ENCODE peak calls at places on chromosomes 1 and 21, in seven cellular contexts. H is fibroblast of the aortic adventitia, R is adrenal gland, M is breast epithelium, J is AG10803, A is cardiac fibroblast, T is AG04449. P is an unnamed sample.

GRCh38 chr1:58035523-58035922 is 511.0 kb downstream of the OMA1 start:
- DNase-seq in M (no peak), R (no peak), T (no peak), H (peak), J (peak), A (peak), P (peak)

GRCh38 chr21:35404247-35404646 is 355.1 kb upstream of the RUNX1 start:
- DNase-seq in M (no peak), A (no peak), R (no peak), T (no peak), J (no peak), H (no peak), P (no peak)

GRCh38 chr1:223143760-223144248 is 756 bp upstream of the TLR5 start:
- DNase-seq in H (no peak), M (no peak), J (no peak), R (no peak), A (no peak), T (no peak), P (no peak)

GRCh38 chr1:67674260-67675011 is 10.6 kb upstream of the GADD45A start:
- DNase-seq in M (no peak), H (peak), A (peak), R (peak), T (no peak), J (peak), P (no peak)

GRCh38 chr1:241695454-241696171 is 43.5 kb downstream of the WDR64 start:
- DNase-seq in T (no peak), A (no peak), M (no peak), J (no peak), H (peak), R (no peak), P (no peak)

GRCh38 chr1:239287296-239287695 is 99.1 kb upstream of the CHRM3 start:
- DNase-seq in A (no peak), J (no peak), H (no peak), M (no peak), R (no peak), T (no peak), P (no peak)

GRCh38 chr1:229832695-229833094 is 206.6 kb downstream of the URB2 start:
- DNase-seq in J (no peak), H (no peak), M (no peak), R (no peak), T (no peak), A (no peak), P (no peak)

GRCh38 chr1:247386695-247387094 is 29.3 kb upstream of the NLRP3 start:
- DNase-seq in H (peak), M (no peak), J (peak), T (no peak), R (no peak), A (peak), P (peak)

GRCh38 chr1:171501305-171502021 is 16.1 kb downstream of the PRRC2C start:
- DNase-seq in R (no peak), T (no peak), A (no peak), H (no peak), J (no peak), M (no peak), P (no peak)

GRCh38 chr1:19596065-19596718 is 47.9 kb upstream of the NBL1 start:
- DNase-seq in H (no peak), M (no peak), T (no peak), A (no peak), R (no peak), J (peak), P (no peak)

GRCh38 chr1:39293375-39294070 is 89.0 kb downstream of the MACF1 start:
- DNase-seq in J (peak), R (no peak), H (no peak), T (no peak), M (no peak), A (peak), P (peak)

GRCh38 chr1:175648927-175649326 is 94.5 kb downstream of the TNR start:
- DNase-seq in M (no peak), R (no peak), A (no peak), T (no peak), J (no peak), H (no peak), P (no peak)

GRCh38 chr21:36744560-36745231 is 45.8 kb downstream of the SIM2 start:
- DNase-seq in M (no peak), J (no peak), R (no peak), A (no peak), T (no peak), H (no peak), P (no peak)

GRCh38 chr1:212108981-212109380 is 73.4 kb downstream of the DTL start:
- DNase-seq in J (no peak), H (no peak), A (no peak), R (no peak), T (no peak), M (no peak), P (no peak)

GRCh38 chr1:1788646-1789431 is 10.6 kb upstream of the NADK start:
- DNase-seq in M (no peak), R (no peak), A (peak), J (peak), T (no peak), H (peak), P (peak)

GRCh38 chr1:213989740-213990472 is 2.1 kb downstream of the PROX1 start:
- DNase-seq in H (no peak), J (no peak), A (no peak), M (no peak), R (no peak), T (no peak), P (peak)

GRCh38 chr1:31523769-31524168 is 52.5 kb upstream of the TINAGL1 start:
- DNase-seq in H (no peak), J (no peak), R (peak), A (no peak), M (no peak), T (no peak), P (peak)

GRCh38 chr1:170533331-170533730 is 1.4 kb downstream of the GORAB start:
- DNase-seq in T (no peak), R (no peak), M (no peak), J (peak), A (peak), H (peak), P (no peak)

GRCh38 chr1:200029035-200029623 is 1.6 kb downstream of the NR5A2 start:
- DNase-seq in M (no peak), H (no peak), T (no peak), R (no peak), J (no peak), A (peak), P (peak)

GRCh38 chr1:225987491-225988316 is 11.4 kb downstream of the SDE2 start:
- DNase-seq in M (no peak), H (peak), J (peak), R (no peak), A (peak), T (no peak), P (peak)

GRCh38 chr1:209527993-209528392 is 55.5 kb upstream of the CAMK1G start:
- DNase-seq in R (no peak), H (no peak), M (no peak), A (no peak), T (no peak), J (no peak), P (peak)

GRCh38 chr1:13960376-13960987 is 260.5 kb downstream of the PRDM2 start:
- DNase-seq in H (peak), A (peak), R (peak), T (no peak), M (peak), J (peak), P (peak)

GRCh38 chr21:34219334-34220020 is 144.3 kb upstream of the KCNE2 start:
- DNase-seq in T (peak), R (no peak), M (no peak), H (no peak), A (peak), J (peak), P (no peak)

GRCh38 chr1:98278055-98278454 is 357.2 kb upstream of the DPYD start:
- DNase-seq in M (no peak), J (no peak), H (no peak), T (no peak), R (no peak), A (no peak), P (peak)

GRCh38 chr1:19445417-19446342 is 39.7 kb downstream of the CAPZB start:
- DNase-seq in T (no peak), H (peak), A (no peak), J (peak), R (no peak), M (no peak), P (no peak)

DNA sequence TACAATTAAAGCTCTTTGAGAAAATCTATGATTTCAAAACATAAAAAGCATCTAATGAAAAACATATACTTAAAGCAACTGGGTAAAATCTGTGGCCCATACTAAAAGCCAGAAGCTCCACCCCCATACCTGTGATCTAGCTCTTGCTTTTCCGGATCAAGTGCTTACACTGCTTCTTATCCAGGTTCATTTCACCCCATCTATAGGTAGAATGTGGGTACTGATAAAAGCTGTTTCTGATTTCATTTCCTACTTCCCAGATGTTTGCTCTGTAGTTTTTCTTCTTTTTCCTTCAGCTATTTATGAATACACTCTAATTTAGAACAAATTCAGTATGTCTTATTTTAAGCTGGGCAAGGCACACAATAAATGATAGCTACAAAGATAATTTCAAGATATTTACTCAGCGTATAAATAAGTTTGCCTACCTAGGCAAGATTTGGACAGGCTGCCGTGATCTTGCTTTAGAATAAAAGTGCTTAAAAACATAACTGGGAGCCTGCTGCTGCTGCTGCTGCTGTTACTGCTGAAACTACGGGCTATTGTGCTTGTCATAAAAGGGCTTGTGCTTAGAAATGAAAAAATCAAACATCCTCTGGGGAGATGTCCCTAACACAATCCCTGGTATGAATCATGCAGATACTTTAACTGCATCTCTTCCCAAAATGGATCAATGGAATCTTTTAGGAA is 2.1 kb downstream of the SIPA1L2 start:
- DNase-seq in H (peak), M (no peak), A (peak), J (peak), R (no peak), T (no peak), P (peak)
- TF ChIP-seq CTCF in H (peak), M (peak), A (peak), J (peak), R (peak), T (no peak), P (peak)

DNA sequence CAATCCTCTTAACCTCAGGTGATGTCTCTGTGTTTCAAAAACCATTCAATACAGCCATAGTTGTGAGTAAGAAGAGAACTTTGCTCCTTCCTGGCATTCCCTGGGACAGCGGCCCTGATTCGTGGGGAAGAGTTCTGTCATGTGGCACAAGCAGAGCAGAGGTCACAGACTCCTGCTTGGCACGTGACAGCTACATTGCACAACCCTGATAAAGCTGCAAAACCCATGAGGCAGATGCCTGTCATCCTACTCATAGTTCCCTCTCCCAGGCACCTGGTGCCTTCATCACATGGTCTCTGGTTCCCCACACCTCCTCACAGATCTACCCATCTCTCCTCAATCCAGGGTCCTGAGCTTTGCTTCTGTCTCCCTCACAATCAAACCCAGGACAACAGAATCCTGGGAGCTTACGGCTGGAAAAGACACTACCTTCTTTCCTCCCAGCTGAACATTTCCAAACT is 70.8 kb downstream of the PLPP3 start:
- DNase-seq in J (peak), A (peak), T (no peak), M (no peak), R (peak), H (peak), P (peak)
- H3K4me3 ChIP-seq in J (no peak), A (no peak), T (no peak), M (no peak), R (no peak), H (no peak), P (no peak)

GRCh38 chr1:9025474-9025873 is 749 bp downstream of the SLC2A7 start:
- DNase-seq in R (no peak), A (no peak), M (no peak), H (no peak), J (no peak), T (no peak), P (no peak)

GRCh38 chr1:9028921-9029715 is 2.9 kb upstream of the SLC2A7 start:
- DNase-seq in T (no peak), M (no peak), A (peak), J (peak), R (no peak), H (peak), P (no peak)

GRCh38 chr1:9024837-9025236 is 1.4 kb downstream of the SLC2A7 start:
- DNase-seq in M (no peak), T (no peak), J (no peak), A (no peak), H (no peak), R (no peak), P (no peak)

GRCh38 chr1:9031484-9032259 is 5.4 kb upstream of the SLC2A7 start:
- DNase-seq in M (no peak), T (no peak), J (no peak), H (no peak), A (no peak), R (no peak), P (no peak)

GRCh38 chr1:9027307-9027706 is 1.1 kb upstream of the SLC2A7 start:
- DNase-seq in R (no peak), H (no peak), A (no peak), M (no peak), T (no peak), J (no peak), P (no peak)
- TF ChIP-seq CTCF in R (no peak), H (no peak), A (no peak), M (no peak), T (no peak), J (no peak), P (no peak)

GRCh38 chr1:37741662-37742061 is 23.3 kb downstream of the EPHA10 start:
- DNase-seq in H (no peak), T (no peak), M (no peak), J (no peak), R (no peak), A (no peak), P (no peak)
- H3K4me3 ChIP-seq in H (no peak), T (no peak), M (no peak), J (no peak), R (no peak), A (no peak), P (no peak)

GRCh38 chr1:245495681-245496080 is 340.9 kb downstream of the KIF26B start:
- DNase-seq in A (no peak), R (no peak), M (no peak), J (no peak), H (no peak), T (no peak), P (no peak)

GRCh38 chr1:245503548-245503947 is 348.8 kb downstream of the KIF26B start:
- DNase-seq in R (no peak), A (no peak), M (no peak), T (no peak), J (no peak), H (no peak), P (no peak)

GRCh38 chr1:245501635-245502034 is 346.9 kb downstream of the KIF26B start:
- DNase-seq in T (no peak), A (no peak), M (no peak), H (no peak), J (no peak), R (no peak), P (no peak)

DNA sequence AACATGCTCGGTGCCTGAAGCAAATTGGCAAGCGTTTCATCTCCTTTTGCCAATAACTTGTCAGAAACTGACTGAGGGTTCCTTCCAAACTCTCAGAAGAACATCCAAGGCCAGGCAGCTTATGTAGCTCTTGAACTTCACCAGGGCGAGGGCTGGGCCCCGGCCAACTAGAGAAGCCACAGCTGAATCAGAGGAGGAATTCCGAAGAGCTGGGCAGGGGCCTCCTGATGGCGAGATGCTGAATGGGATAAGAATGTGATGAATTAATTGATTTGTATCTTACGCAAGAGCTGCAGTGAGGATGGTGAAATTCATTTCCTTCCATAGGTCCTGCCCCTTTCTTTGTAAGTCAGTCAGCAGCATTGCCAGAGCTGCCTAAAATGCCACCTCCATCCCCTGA is 345.8 kb downstream of the KIF26B start:
- DNase-seq in H (peak), J (peak), R (peak), M (no peak), A (peak), T (peak), P (peak)
- TF ChIP-seq CTCF in H (peak), J (peak), R (no peak), M (no peak), A (no peak), T (no peak), P (peak)

DNA sequence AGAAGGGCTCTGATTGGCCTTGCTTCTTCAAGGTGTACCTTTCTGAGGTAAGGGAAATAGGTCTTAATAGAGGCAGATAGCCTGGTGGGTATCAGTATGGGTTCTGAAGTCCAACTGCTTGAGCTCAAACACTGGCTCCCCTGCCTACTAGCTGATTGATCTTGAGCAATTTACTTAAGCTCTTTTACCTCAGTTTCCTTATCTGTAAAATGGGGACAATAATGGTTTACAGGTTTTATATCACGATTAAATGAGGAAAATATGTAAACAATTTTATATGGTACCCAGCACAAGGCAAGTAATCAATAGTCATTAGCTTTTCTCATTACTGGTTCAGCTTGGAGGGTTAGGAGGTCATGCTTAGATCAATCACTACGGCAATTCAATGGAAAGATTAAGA is 75.8 kb upstream of the VTCN1 start:
- DNase-seq in M (no peak), H (no peak), R (no peak), A (no peak), T (no peak), J (no peak), P (no peak)
- H3K4me3 ChIP-seq in M (no peak), H (no peak), R (no peak), A (no peak), T (no peak), J (no peak), P (no peak)

GRCh38 chr1:155184351-155184811 is 10.7 kb downstream of the TRIM46 start:
- DNase-seq in M (no peak), A (no peak), R (no peak), J (no peak), H (no peak), T (no peak), P (no peak)

GRCh38 chr1:155183775-155184221 is 10.1 kb downstream of the TRIM46 start:
- DNase-seq in T (no peak), J (no peak), H (no peak), R (no peak), M (no peak), A (no peak), P (no peak)

GRCh38 chr1:155185783-155186265 is 12.2 kb downstream of the TRIM46 start:
- DNase-seq in M (no peak), H (no peak), A (no peak), R (no peak), T (no peak), J (no peak), P (no peak)

GRCh38 chr1:155186266-155186954 is 12.8 kb downstream of the TRIM46 start:
- DNase-seq in T (no peak), R (no peak), J (no peak), H (no peak), A (no peak), M (no peak), P (no peak)

DNA sequence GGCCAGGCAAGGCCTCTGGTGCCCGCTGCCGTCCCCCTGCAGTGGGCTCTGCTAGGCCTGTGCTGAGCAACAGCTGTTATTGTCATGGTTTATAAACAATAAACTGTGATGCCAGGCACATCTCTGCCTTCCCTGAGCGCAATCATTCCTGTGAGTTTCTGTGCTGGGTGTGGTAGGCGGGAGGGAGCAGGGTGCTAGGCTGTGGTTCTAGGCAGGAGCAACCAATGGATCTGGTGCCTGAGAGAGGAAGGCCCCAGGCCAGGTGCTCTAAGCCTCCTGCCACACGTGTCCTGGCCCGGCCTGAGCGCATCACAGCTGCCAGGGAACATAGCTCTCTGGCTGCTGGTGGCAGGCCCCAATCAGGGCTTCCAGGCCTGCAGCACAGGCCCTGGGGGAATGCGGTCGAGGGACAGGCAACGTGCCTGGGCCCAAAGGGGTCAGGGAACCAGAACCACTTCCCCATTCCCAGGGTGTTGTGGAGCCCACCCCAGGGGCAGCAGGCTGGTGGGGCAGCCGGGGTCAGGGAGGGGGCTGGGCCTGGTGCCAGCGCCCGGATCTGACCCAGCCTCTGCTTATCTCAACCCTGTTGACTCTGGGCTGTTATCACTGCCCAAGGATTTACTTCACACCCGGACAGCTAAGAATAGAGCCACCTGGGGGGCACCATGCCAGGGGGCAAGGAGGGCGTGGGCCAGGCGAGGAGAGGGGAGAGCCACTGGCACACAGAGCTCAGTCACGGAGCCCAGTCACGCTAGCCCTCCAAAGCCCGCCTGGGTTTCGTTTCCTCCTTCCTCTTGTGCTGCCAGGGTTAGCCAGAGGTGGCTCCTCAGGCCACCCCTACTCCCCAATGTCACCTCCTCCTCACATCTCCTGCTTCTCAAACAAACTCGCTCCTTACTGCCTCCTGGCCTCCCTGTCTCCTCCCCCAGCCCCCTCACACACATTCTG is 11.5 kb downstream of the TRIM46 start:
- DNase-seq in A (no peak), J (no peak), H (no peak), M (no peak), R (peak), T (no peak), P (peak)
- TF ChIP-seq CTCF in A (no peak), J (no peak), H (no peak), M (no peak), R (no peak), T (no peak), P (no peak)

GRCh38 chr1:15663925-15664324 is 20.2 kb upstream of the PLEKHM2 start:
- DNase-seq in J (no peak), T (no peak), A (no peak), H (no peak), M (no peak), R (no peak), P (no peak)

GRCh38 chr1:15668089-15668754 is 15.9 kb upstream of the PLEKHM2 start:
- DNase-seq in H (no peak), R (no peak), J (no peak), T (no peak), A (no peak), M (no peak), P (peak)

GRCh38 chr1:15669074-15669473 is 15.0 kb upstream of the PLEKHM2 start:
- DNase-seq in T (no peak), M (no peak), R (no peak), H (no peak), J (no peak), A (no peak), P (no peak)

GRCh38 chr1:15669864-15670263 is 14.3 kb upstream of the PLEKHM2 start:
- DNase-seq in H (no peak), J (no peak), R (no peak), A (no peak), M (no peak), T (no peak), P (no peak)

GRCh38 chr1:15667362-15667761 is 16.8 kb upstream of the PLEKHM2 start:
- DNase-seq in H (no peak), J (no peak), T (no peak), A (no peak), M (no peak), R (no peak), P (no peak)
- H3K4me3 ChIP-seq in H (no peak), J (no peak), T (no peak), A (no peak), M (no peak), R (no peak), P (no peak)

P was measured in epithelial cell of esophagus.